ENCODE peak calls at places on chromosomes 12 and 14, in five cellular contexts. Y is ecto neural progenitor cell, S is NCI-H524, X is T-helper 2 cell, M is heart left ventricle. I is an unnamed sample.

GRCh38 chr14:70642313-70643235 is 858 bp downstream of the TTC9 start:
- DNase-seq in M (no peak), S (no peak), X (peak; percentile 49), Y (peak; percentile 62), I (peak; percentile 27)

GRCh38 chr12:9798008-9798619 is 29.2 kb upstream of the KLRF1 start:
- DNase-seq in X (peak; percentile 91), Y (no peak), S (no peak), M (no peak), I (peak; percentile 45)

GRCh38 chr12:128091101-128091795 is 175.7 kb upstream of the TMEM132C start:
- DNase-seq in M (no peak), S (no peak), X (no peak), Y (peak; percentile 54), I (no peak)

GRCh38 chr12:55694651-55695050 is 13.1 kb downstream of the ITGA7 start:
- DNase-seq in X (no peak), M (no peak), Y (no peak), S (no peak), I (no peak)

GRCh38 chr12:70052931-70053497 is 190.2 kb upstream of the CNOT2 start:
- DNase-seq in X (no peak), S (no peak), Y (no peak), M (peak; percentile 34), I (no peak)

GRCh38 chr14:31880935-31881334 is 196.2 kb upstream of the ARHGAP5 start:
- DNase-seq in Y (no peak), M (no peak), S (no peak), X (no peak), I (no peak)

GRCh38 chr12:18224745-18225144 is 36.6 kb upstream of the PIK3C2G start:
- DNase-seq in M (no peak), X (peak; percentile 31), S (peak; percentile 15), Y (no peak), I (no peak)

GRCh38 chr12:96587691-96588090 is 98.3 kb downstream of the CFAP54 start:
- DNase-seq in S (no peak), Y (no peak), X (no peak), M (no peak), I (no peak)

GRCh38 chr14:52563120-52563519 is 10.5 kb downstream of the GPR137C start:
- DNase-seq in Y (no peak), M (no peak), S (no peak), X (peak; percentile 14), I (no peak)

GRCh38 chr12:33832900-33833299 is 189.4 kb upstream of the ALG10 start:
- DNase-seq in S (no peak), X (no peak), Y (no peak), M (no peak), I (no peak)

GRCh38 chr14:54564071-54564798 is 2.7 kb upstream of the SAMD4A start:
- DNase-seq in X (peak; percentile 63), Y (no peak), M (no peak), S (no peak), I (no peak)

GRCh38 chr14:51317373-51317772 is 77.3 kb downstream of the TMX1 start:
- DNase-seq in X (no peak), M (no peak), Y (no peak), S (no peak), I (no peak)

GRCh38 chr12:114013601-114014345 is 47.6 kb upstream of the RBM19 start:
- DNase-seq in Y (peak; percentile 63), S (no peak), X (no peak), M (no peak), I (no peak)

GRCh38 chr12:93616584-93617101 is 44.2 kb downstream of the SOCS2 start:
- DNase-seq in M (no peak), S (no peak), X (no peak), Y (no peak), I (no peak)

I was measured in activated effector memory CD4-positive, alpha-beta T cell treated with Interleukin-2 at 50 U/mL for 16 hours.